ENCODE peak calls at places on chromosomes 3 and 15, in four cellular contexts. E is left ventricle myocardium inferior, S is A673, N is foreskin keratinocyte. U is an unnamed sample.

GRCh38 chr3:65508743-65509422 is 529.8 kb downstream of the MAGI1 start:
- DNase-seq in S (no peak), N (no peak), E (no peak), U (no peak)

GRCh38 chr3:9902372-9903237 is at the start of gene IL17RE:
- DNase-seq in E (no peak), N (no peak), S (no peak), U (peak; percentile 81)

GRCh38 chr15:68301300-68301699 is 23.8 kb downstream of the FEM1B start:
- DNase-seq in S (no peak), E (no peak), N (no peak), U (no peak)

GRCh38 chr3:49724586-49724985 is 835 bp upstream of the GMPPB start:
- DNase-seq in S (no peak), E (peak; percentile 15), N (peak; percentile 17), U (peak; percentile 79)

GRCh38 chr3:178320481-178321352 is 215.5 kb upstream of the KCNMB2 start:
- DNase-seq in S (peak; percentile 60), N (peak; percentile 74), E (peak; percentile 73), U (peak; percentile 30)

GRCh38 chr3:18738393-18739097 is 313.4 kb upstream of the SATB1 start:
- DNase-seq in S (no peak), E (no peak), N (no peak), U (no peak)

GRCh38 chr3:11154036-11154952 is at the start of gene HRH1:
- DNase-seq in E (peak; percentile 35), N (no peak), S (peak; percentile 30), U (no peak)

GRCh38 chr3:47578119-47578630 is 490 bp downstream of the CSPG5 start:
- DNase-seq in E (peak; percentile 28), S (peak; percentile 22), N (no peak), U (peak; percentile 83)

GRCh38 chr15:40845511-40846284 is 1.9 kb downstream of the SPINT1 start:
- DNase-seq in N (peak; percentile 95), E (no peak), S (no peak), U (peak; percentile 82)

GRCh38 chr15:25691544-25692430 is 171.3 kb downstream of the ATP10A start:
- DNase-seq in E (no peak), S (no peak), N (no peak), U (no peak)

GRCh38 chr3:99777210-99777549 is 40.5 kb upstream of the CMSS1 start:
- DNase-seq in N (no peak), S (peak; percentile 12), E (no peak), U (no peak)

GRCh38 chr3:116064646-116065045 is 380.6 kb downstream of the LSAMP start:
- DNase-seq in S (no peak), N (peak; percentile 59), E (no peak), U (no peak)

GRCh38 chr15:75348034-75348562 is 1.3 kb downstream of the NEIL1 start:
- DNase-seq in E (no peak), S (no peak), N (no peak), U (peak; percentile 84)

GRCh38 chr15:75347222-75348033 is 589 bp downstream of the NEIL1 start:
- DNase-seq in E (peak; percentile 70), S (peak; percentile 45), N (peak; percentile 17), U (peak; percentile 88)

GRCh38 chr15:75349851-75350588 is 3.2 kb downstream of the NEIL1 start:
- DNase-seq in S (no peak), N (no peak), E (no peak), U (peak; percentile 83)

GRCh38 chr15:75348563-75349350 is 1.9 kb downstream of the NEIL1 start:
- DNase-seq in N (peak; percentile 15), E (no peak), S (peak; percentile 23), U (peak; percentile 79)

GRCh38 chr15:75346796-75347221 is at the start of gene NEIL1:
- DNase-seq in E (no peak), N (peak; percentile 25), S (no peak), U (peak; percentile 73)
- H3K27ac ChIP-seq in E (peak within 1 kb of the TSS; percentile 79), N (peak within 1 kb of the TSS; percentile 43), S (peak within 1 kb of the TSS; percentile 74), U (peak within 1 kb of the TSS; percentile 51)

GRCh38 chr3:188385295-188385694 is 231.3 kb downstream of the LPP start:
- DNase-seq in N (peak; percentile 6), E (no peak), S (no peak), U (no peak)
- H3K27ac ChIP-seq in N (no peak overlapping the region), E (no peak overlapping the region), S (no peak overlapping the region), U (no peak overlapping the region)

GRCh38 chr15:94240486-94240885 is 9.1 kb downstream of the MCTP2 start:
- DNase-seq in S (no peak), E (no peak), N (no peak), U (no peak)

GRCh38 chr15:94238539-94239118 is 7.3 kb downstream of the MCTP2 start:
- DNase-seq in N (no peak), S (no peak), E (no peak), U (no peak)

GRCh38 chr15:94243418-94243817 is 12.1 kb downstream of the MCTP2 start:
- DNase-seq in E (no peak), N (no peak), S (no peak), U (no peak)

GRCh38 chr15:94239474-94239873 is 8.1 kb downstream of the MCTP2 start:
- DNase-seq in S (no peak), E (no peak), N (peak; percentile 85), U (no peak)

GRCh38 chr15:94242257-94242656 is 10.9 kb downstream of the MCTP2 start:
- DNase-seq in S (no peak), E (no peak), N (no peak), U (no peak)
- H3K27ac ChIP-seq in S (no peak overlapping the region), E (no peak overlapping the region), N (no peak overlapping the region), U (no peak overlapping the region)

GRCh38 chr3:29643034-29643425 is 362.2 kb downstream of the RBMS3 start:
- DNase-seq in S (peak; percentile 95), E (no peak), N (no peak), U (no peak)
- H3K27ac ChIP-seq in S (no peak overlapping the region), E (peak overlapping the region; percentile 81), N (no peak overlapping the region), U (no peak overlapping the region)

DNA sequence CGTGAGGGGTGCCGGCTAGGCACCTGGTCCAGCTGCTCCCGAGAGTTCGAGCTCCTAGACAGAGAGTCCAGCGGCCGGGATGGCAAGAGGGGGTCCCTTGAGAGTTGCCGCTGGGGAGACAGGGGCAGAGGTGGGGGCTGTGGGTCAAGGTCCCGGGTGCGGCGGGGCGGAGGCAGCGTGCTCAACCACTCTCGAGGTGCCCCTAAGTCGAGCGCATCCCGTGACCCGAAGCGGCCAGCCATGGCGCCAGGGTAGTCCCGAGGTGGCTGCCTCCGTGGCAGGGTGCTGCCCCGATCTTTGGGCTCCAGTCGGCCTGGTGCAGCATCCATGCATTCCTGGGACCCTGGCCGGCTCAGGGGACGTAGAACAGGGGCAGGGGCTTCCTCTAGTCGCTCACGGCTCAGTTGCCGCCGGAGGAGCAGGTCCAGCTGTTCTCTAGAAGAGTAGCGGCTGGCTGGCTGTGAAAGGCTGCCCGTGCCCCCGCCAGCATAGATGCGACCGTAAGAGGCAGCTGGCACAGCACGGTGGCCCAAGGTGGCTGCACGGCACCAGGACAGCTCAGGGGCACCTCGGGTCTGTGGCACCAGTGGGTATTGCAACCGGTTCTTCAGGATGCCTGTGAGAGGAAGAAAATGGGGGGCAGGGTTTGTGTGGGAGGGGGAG is 4.8 kb upstream of the SLC26A6 start:
- DNase-seq in S (no peak), N (no peak), E (no peak), U (no peak)
- H3K27ac ChIP-seq in S (no peak overlapping the region), N (no peak overlapping the region), E (no peak overlapping the region), U (no peak overlapping the region)

DNA sequence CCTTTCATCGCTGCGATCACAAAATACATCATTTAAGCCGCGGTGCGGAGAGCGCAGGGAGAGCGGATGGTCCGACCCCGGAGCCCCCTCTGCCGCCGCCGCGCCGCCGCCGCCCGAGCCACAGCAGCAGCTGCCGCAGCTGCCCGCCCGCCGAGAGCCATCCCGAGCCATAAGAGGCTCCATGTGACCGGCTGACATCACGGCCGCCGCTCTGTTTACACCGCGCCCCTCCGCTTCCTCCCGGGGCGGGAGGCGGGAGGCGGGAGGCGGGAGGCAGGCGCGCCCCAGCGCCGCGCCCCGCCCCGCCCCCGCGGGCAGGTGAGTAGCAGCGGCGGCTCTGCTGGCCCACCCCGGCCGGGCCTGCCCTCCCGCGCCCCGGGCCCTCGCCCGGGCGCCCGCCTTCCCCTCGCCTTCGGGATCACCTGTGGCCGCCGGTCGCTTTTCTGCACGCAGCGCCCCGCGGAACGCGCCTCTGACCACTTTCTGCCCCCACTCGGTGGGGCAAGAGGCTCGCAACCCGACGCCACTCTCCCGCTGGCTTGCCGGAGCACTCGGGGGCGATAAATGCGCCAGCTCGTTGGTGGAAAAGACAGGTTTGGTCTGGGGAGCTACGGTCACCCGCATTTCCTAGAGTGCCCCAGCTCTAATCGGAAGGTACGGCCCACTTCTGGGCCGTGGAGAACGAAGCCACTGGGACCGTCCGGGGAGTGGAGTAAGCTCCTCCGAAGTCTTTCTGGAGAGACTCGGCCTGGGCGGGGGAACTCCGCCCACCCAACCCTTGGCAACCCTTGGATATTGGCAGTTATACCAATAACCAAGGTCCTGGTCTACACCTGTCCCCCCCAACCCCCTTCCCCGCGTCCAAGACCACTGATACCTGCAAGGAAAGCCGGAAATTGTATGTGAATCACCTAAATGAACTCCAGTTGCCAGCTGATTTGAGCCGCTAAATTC is 113.7 kb upstream of the ICE2 start:
- DNase-seq in S (peak; percentile 63), E (peak; percentile 89), N (peak; percentile 33), U (peak; percentile 97)
- H3K27ac ChIP-seq in S (no peak overlapping the region), E (peak overlapping the region; percentile 95), N (peak overlapping the region; percentile 72), U (peak overlapping the region; percentile 86)

GRCh38 chr3:160577093-160577492 is 11.7 kb upstream of the KPNA4 start:
- DNase-seq in S (no peak), N (no peak), E (no peak), U (no peak)
- H3K27ac ChIP-seq in S (no peak overlapping the region), N (no peak overlapping the region), E (peak overlapping the region; percentile 56), U (no peak overlapping the region)

DNA sequence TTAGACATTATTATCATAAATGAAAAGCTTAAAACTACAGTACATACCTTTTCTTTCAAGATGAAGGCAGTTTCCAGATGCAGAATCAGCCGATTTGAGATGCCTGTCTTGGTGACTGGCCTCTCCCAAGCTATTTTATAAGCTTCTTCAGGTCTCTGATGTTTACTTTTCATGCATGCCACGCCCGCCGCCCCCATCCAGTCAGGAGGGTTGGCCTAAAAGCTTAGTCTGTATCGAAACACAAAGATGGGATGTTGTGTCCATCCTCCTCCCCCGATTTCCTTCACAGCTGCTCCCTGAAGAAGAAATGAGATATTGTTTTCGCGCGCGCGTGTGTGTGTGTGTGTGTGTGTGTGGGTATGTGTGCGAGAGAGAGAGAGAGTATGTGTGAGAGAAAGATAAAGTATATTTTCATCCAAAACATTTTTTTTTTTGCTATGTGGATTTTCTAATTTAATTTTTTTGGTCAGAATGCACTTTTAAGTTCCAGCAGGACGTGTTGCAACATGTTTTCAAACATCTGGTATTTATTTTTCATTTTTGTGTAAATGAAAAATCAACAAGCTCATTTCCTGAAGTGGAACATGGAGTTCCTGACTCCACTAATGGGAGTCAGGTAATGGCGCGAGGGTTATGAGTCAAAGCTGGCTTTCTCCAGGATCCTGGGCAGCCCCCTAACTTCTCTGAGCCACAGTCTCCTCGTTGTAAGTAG is at the start of gene APOD:
- DNase-seq in N (peak; percentile 25), E (peak; percentile 74), S (peak; percentile 24), U (no peak)
- H3K27ac ChIP-seq in N (no peak within 1 kb of the TSS), E (peak within 1 kb of the TSS; percentile 80), S (no peak within 1 kb of the TSS), U (no peak within 1 kb of the TSS)

GRCh38 chr15:63606333-63606732 is 9.1 kb downstream of the FBXL22 start:
- DNase-seq in S (no peak), N (no peak), E (no peak), U (no peak)
- H3K27ac ChIP-seq in S (no peak overlapping the region), N (no peak overlapping the region), E (peak overlapping the region; percentile 3), U (no peak overlapping the region)

DNA sequence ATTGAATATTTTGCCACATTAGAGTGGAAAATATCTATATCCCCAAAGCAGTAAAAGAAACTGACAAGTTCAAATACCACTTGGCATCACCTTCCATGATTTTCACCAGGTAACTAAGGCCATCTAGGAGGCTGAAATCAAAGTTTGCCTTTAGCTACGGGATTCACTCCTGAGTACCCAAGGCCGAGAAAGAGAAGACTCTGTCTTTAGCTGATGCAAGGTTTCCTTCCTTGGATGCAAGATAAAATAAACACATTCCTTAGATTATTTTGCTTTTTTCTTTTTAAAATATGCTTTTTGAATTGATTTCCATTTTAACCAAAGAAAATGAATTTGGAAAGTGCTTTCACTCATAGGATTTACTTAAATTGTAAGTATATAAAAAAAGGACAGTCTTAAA is 148.3 kb downstream of the RTP4 start:
- DNase-seq in N (no peak), S (no peak), E (no peak), U (no peak)
- H3K27ac ChIP-seq in N (no peak overlapping the region), S (no peak overlapping the region), E (no peak overlapping the region), U (no peak overlapping the region)